ENCODE peak calls at places on chromosomes 13 and 19, in seven cellular contexts. S, B, X, U, K, F and J are unnamed samples.

GRCh38 chr19:19538077-19538764 is at the start of gene CILP2:
- DNase-seq in S (no peak), B (peak; percentile 89), X (no peak), U (peak; percentile 35), K (peak; percentile 96), F (peak; percentile 48), J (no peak)

GRCh38 chr13:51269039-51269438 is 46.8 kb downstream of the FAM124A start:
- DNase-seq in S (no peak), B (no peak), X (no peak), U (no peak), K (no peak), F (no peak), J (no peak)

GRCh38 chr13:76890036-76890435 is 3.8 kb upstream of the KCTD12 start:
- DNase-seq in S (no peak), B (no peak), X (no peak), U (no peak), K (no peak), F (no peak), J (no peak)

GRCh38 chr13:29532136-29532535 is 63.4 kb downstream of the SLC7A1 start:
- DNase-seq in S (no peak), B (no peak), X (no peak), U (no peak), K (no peak), F (no peak), J (no peak)

GRCh38 chr13:73879346-73880020 is 254.7 kb downstream of the KLF12 start:
- DNase-seq in S (no peak), B (no peak), X (no peak), U (no peak), K (no peak), F (no peak), J (no peak)

GRCh38 chr13:25881136-25881926 is 170.5 kb downstream of the SHISA2 start:
- DNase-seq in S (no peak), B (no peak), X (no peak), U (no peak), K (no peak), F (no peak), J (no peak)

GRCh38 chr19:41939861-41940442 is 11.7 kb upstream of the ERFL start:
- DNase-seq in S (no peak), B (peak; percentile 77), X (peak; percentile 86), U (no peak), K (peak; percentile 87), F (peak; percentile 91), J (no peak)

GRCh38 chr13:50993908-50994307 is 84.3 kb downstream of the RNASEH2B start:
- DNase-seq in S (no peak), B (no peak), X (no peak), U (no peak), K (no peak), F (no peak), J (no peak)

GRCh38 chr19:50460161-50460765 is 16.0 kb upstream of the EMC10 start:
- DNase-seq in S (no peak), B (peak; percentile 25), X (no peak), U (no peak), K (no peak), F (no peak), J (no peak)

GRCh38 chr19:7921955-7922840 is 2.1 kb downstream of the SNAPC2 start:
- DNase-seq in S (no peak), B (no peak), X (peak; percentile 82), U (no peak), K (no peak), F (no peak), J (no peak)

GRCh38 chr13:101416181-101417042 is at the start of gene NALCN:
- DNase-seq in S (no peak), B (peak; percentile 59), X (no peak), U (no peak), K (peak; percentile 82), F (no peak), J (no peak)

GRCh38 chr13:36163809-36164308 is 32.7 kb upstream of the DCLK1 start:
- DNase-seq in S (no peak), B (peak; percentile 21), X (no peak), U (peak; percentile 38), K (peak; percentile 20), F (no peak), J (no peak)

GRCh38 chr19:53394974-53395839 is at the start of gene ZNF765:
- DNase-seq in S (peak; percentile 94), B (peak; percentile 98), X (peak; percentile 98), U (peak; percentile 92), K (peak; percentile 96), F (peak; percentile 96), J (peak; percentile 69)

GRCh38 chr13:28239374-28239773 is 101.0 kb downstream of the PAN3 start:
- DNase-seq in S (no peak), B (no peak), X (no peak), U (no peak), K (no peak), F (no peak), J (no peak)

GRCh38 chr13:20713014-20713376 is 9.5 kb downstream of the IL17D start:
- DNase-seq in S (no peak), B (peak; percentile 69), X (no peak), U (no peak), K (no peak), F (no peak), J (no peak)

GRCh38 chr13:104301216-104301975 is 1235.2 kb upstream of the SLC10A2 start:
- DNase-seq in S (no peak), B (no peak), X (no peak), U (no peak), K (no peak), F (no peak), J (no peak)

GRCh38 chr19:8368136-8368535 is 4.2 kb downstream of the ANGPTL4 start:
- DNase-seq in S (no peak), B (no peak), X (peak; percentile 41), U (no peak), K (peak; percentile 8), F (no peak), J (no peak)

GRCh38 chr19:9823816-9824215 is 3.9 kb upstream of the UBL5 start:
- DNase-seq in S (no peak), B (no peak), X (no peak), U (no peak), K (no peak), F (no peak), J (no peak)

GRCh38 chr19:9818734-9819589 is at the start of gene FBXL12:
- DNase-seq in S (peak; percentile 100), B (peak; percentile 100), X (peak; percentile 100), U (peak; percentile 100), K (peak; percentile 95), F (peak; percentile 93), J (peak; percentile 85)

GRCh38 chr19:9818175-9818733 is 625 bp downstream of the FBXL12 start:
- DNase-seq in S (no peak), B (no peak), X (no peak), U (no peak), K (no peak), F (no peak), J (no peak)

GRCh38 chr19:9819590-9819898 is 665 bp upstream of the FBXL12 start:
- DNase-seq in S (no peak), B (no peak), X (no peak), U (no peak), K (no peak), F (no peak), J (no peak)
- TF ChIP-seq POLR2AphosphoS5 in S (peak; percentile 9), B (no peak), X (peak; percentile 56), U (no peak), K (peak; percentile 20), F (no peak), J (no peak)

GRCh38 chr19:30330266-30330665 is 41.9 kb upstream of the ZNF536 start:
- DNase-seq in S (no peak), B (no peak), X (no peak), U (no peak), K (no peak), F (no peak), J (no peak)

GRCh38 chr19:30335306-30335886 is 36.8 kb upstream of the ZNF536 start:
- DNase-seq in S (no peak), B (no peak), X (peak; percentile 53), U (no peak), K (no peak), F (no peak), J (no peak)

GRCh38 chr19:30334841-30335240 is 37.3 kb upstream of the ZNF536 start:
- DNase-seq in S (no peak), B (no peak), X (no peak), U (no peak), K (no peak), F (no peak), J (no peak)

GRCh38 chr19:30333291-30334065 is 38.7 kb upstream of the ZNF536 start:
- DNase-seq in S (no peak), B (no peak), X (no peak), U (no peak), K (no peak), F (no peak), J (no peak)

GRCh38 chr19:30332445-30333234 is 39.5 kb upstream of the ZNF536 start:
- DNase-seq in S (no peak), B (no peak), X (no peak), U (no peak), K (no peak), F (no peak), J (no peak)
- TF ChIP-seq CTCF in S (no peak), B (no peak), X (no peak), U (no peak), K (no peak), F (no peak), J (no peak)

DNA sequence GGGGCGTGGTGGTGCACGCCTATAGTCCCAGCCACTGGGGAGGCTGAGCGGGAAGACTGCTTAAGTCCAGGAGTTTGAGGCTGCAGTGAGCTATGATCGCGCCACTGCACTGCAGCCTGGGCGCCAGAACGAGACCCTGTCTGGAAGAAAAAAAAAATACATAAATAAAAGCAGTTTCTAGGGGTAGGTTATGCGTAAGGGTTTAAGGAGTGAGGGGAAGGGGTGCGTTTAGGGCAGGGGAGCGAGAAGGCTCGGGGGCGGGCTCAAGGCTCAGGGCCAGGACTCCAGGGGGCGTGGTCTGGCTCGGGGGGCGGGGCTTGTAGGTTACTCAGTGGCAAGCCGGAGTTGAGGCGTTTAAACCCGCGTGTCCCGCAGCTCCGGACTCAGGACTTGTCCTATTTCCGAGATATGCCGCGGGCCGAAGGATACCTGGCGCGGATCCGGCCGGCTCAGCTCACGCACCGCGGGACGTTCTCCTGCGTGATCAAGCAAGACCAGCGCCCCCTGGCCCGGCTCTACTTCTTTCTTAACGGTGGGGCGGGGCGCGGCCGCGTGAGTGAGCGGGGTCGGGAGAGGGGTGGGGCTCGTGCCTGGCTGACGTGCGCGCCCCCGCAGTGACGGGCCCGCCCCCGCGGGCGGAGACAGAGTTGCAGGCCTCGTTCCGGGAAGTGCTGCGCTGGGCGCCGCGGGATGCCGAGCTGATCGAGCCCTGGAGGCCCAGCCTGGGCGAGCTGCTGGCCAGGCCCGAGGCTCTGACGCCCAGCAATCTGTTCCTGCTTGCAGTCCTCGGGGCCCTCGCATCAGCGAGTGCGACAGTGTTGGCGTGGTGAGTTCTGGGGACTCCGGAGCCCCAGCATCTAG is 10.8 kb downstream of the SPACA6 start:
- DNase-seq in S (peak; percentile 99), B (peak; percentile 98), X (peak; percentile 99), U (peak; percentile 96), K (peak; percentile 99), F (peak; percentile 95), J (peak; percentile 46)
- TF ChIP-seq POLR2AphosphoS5 in S (peak; percentile 34), B (peak; percentile 72), X (peak; percentile 98), U (peak; percentile 87), K (peak; percentile 80), F (peak; percentile 75), J (peak; percentile 70)

DNA sequence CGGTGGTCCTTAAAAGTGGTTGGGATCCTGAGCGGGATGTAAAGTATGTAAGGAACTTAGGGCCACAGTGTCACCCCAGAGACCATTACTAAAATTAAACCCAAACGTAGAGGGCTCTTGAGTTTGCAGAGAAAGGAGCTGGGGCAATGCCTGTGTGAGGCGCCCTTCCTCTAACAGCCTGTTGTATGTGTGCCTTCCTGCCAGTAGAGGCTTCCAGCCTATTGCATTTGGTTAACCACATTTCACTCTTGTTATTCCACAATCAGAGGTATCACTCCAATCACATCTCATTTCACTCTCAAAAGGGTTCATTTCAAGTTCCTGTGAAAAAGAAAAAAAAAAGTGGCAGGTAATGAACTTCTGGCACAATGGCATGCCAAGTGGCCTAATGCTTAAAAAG is 29.4 kb downstream of the DIAPH3 start:
- DNase-seq in S (no peak), B (peak; percentile 80), X (no peak), U (no peak), K (no peak), F (no peak), J (no peak)
- TF ChIP-seq CTCF in S (no peak), B (peak; percentile 67), X (no peak), U (no peak), K (peak; percentile 45), F (no peak), J (peak; percentile 26)